ENCODE peak calls at places on chromosomes 6 and 20, in nine cellular contexts. J is sigmoid colon, U is A549, H is Peyer's patch, E is IMR-90, D is stomach, V is gastrocnemius medialis, Y is esophagus squamous epithelium, I is uterus. X is an unnamed sample.

GRCh38 chr6:127026247-127026646 is 92.2 kb upstream of the RSPO3 start:
- DNase-seq in U (peak), E (no peak), H (no peak), Y (no peak), J (no peak), I (no peak), D (no peak), V (no peak), X (no peak)

GRCh38 chr6:11921017-11921438 is 91.1 kb upstream of the HIVEP1 start:
- DNase-seq in E (peak), I (peak), V (peak), J (peak), H (peak), D (peak), Y (no peak), U (peak), X (peak)

GRCh38 chr6:43420012-43420411 is 7.3 kb upstream of the ABCC10 start:
- DNase-seq in H (no peak), E (no peak), U (no peak), V (no peak), J (no peak), Y (no peak), I (no peak), D (no peak), X (no peak)

GRCh38 chr6:81265106-81265505 is 487.4 kb downstream of the TENT5A start:
- DNase-seq in H (no peak), V (peak), J (peak), U (peak), E (peak), D (no peak), Y (no peak), I (peak), X (no peak)

GRCh38 chr20:35305682-35306556 is 13.7 kb upstream of the FAM83C start:
- DNase-seq in U (peak), V (peak), I (no peak), J (no peak), D (peak), E (peak), H (peak), Y (peak), X (peak)

GRCh38 chr6:40789143-40789764 is 202.1 kb upstream of the LRFN2 start:
- DNase-seq in E (no peak), Y (no peak), D (no peak), V (no peak), H (no peak), I (no peak), J (no peak), U (no peak), X (no peak)

GRCh38 chr6:71412559-71412958 is 123.9 kb downstream of the OGFRL1 start:
- DNase-seq in H (no peak), E (peak), V (peak), U (no peak), J (no peak), D (no peak), Y (no peak), I (no peak), X (no peak)

GRCh38 chr6:154457881-154458284 is 52.6 kb downstream of the CNKSR3 start:
- DNase-seq in Y (no peak), I (no peak), D (peak), J (no peak), V (no peak), U (no peak), E (no peak), H (no peak), X (no peak)

DNA sequence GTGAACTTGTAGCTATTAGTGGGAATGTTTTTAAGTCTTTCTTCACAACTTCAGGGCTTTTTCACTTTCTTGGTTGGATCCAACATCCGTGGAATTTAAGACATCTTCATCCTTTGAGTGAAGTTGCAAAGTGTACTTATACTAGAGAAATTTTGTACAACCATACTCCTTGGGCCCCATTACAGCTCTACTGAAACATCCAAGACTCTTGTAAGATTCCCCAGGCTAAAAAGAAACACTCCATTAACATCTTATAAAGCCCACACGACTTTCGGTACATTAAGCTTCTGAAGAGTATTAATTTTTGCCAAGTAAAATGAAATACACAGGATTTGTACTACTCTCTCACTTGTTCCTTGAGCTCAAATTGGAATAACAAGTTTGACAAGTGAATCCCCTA is 5.4 kb downstream of the PCNA start:
- DNase-seq in Y (no peak), D (no peak), E (no peak), I (no peak), V (no peak), H (no peak), J (no peak), U (no peak), X (no peak)
- H3K27ac ChIP-seq in Y (no peak), D (no peak), E (no peak), I (no peak), V (no peak), H (no peak), J (no peak), U (no peak), X (no peak)

GRCh38 chr6:69795469-69796080 is 1.2 kb downstream of the LMBRD1 start:
- DNase-seq in U (no peak), Y (no peak), J (no peak), D (no peak), V (no peak), I (no peak), E (no peak), H (no peak), X (no peak)

GRCh38 chr6:69796081-69796626 is 656 bp downstream of the LMBRD1 start:
- DNase-seq in D (peak), I (no peak), U (peak), J (no peak), Y (no peak), H (peak), E (peak), V (peak), X (peak)

GRCh38 chr6:69801225-69801624 is 4.4 kb upstream of the LMBRD1 start:
- DNase-seq in V (no peak), D (no peak), E (no peak), H (no peak), U (no peak), I (no peak), Y (no peak), J (no peak), X (no peak)

GRCh38 chr6:69792292-69792691 is 4.5 kb downstream of the LMBRD1 start:
- DNase-seq in H (no peak), I (no peak), E (no peak), D (no peak), V (peak), Y (no peak), J (no peak), U (no peak), X (peak)

GRCh38 chr6:69796627-69797390 is at the start of gene LMBRD1:
- DNase-seq in E (peak), I (peak), U (peak), Y (peak), J (peak), D (peak), H (peak), V (peak), X (peak)
- TF ChIP-seq POLR2A in E (peak), I (no peak), U (peak), Y (no peak), J (no peak), D (no peak), H (peak), V (no peak), X (no peak)

DNA sequence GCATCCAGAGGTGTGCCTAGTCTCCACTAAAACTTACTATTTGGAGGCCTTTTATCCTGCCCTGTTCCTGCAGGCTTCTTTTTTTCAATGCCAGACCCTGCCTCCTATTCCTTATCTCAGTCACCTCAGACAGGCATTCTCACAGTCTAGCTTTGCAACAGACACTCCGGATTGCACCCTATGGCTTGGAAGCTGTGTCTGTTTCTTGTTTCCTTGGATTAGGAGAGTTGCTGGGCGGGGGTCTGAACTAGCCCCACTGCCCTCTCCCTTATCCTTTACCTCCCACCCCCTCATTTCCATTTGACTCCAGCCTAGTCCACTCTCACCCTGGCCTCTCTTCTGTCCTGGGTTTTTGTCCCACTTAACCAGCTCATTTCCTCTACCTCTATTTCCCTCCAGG is 228.1 kb upstream of the CITED2 start:
- DNase-seq in V (no peak), D (no peak), Y (no peak), J (no peak), U (no peak), E (no peak), I (no peak), H (no peak), X (no peak)
- H3K27ac ChIP-seq in V (no peak), D (no peak), Y (no peak), J (no peak), U (no peak), E (no peak), I (no peak), H (no peak), X (no peak)

DNA sequence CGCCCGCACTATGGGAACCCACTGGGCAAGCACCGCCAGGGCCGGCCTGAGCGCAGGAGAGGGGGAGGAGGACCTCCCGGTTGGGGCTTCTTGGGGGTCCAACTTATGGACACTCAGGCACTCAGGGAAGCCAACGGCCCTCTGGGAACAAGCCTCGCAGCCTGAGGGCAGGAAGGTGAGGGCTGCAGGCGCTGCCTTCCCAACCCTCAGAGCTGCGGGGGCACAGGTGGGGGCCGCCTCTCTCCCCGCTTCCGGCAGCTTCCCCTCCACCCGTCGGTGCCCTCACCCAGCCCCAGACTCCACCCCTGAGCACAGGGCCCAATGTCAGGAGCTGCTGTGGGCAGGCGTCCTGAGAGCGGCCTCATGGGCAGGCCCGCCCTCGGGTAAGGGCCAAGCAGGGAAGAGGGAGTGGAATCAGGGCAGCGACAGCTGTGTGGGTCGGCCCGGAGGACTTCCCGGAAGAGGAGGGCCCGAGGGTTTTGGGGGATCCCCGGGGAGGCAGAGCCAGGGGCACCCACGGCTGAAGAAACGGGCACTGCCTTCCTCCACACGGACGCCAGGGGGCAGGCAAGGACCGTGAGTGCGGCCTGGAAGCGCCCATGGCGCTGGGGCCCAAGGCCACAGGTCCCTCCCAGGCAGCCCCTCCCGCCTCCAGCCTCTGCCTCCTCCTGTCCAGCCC is 488 bp upstream of the PTK6 start:
- DNase-seq in H (peak), Y (peak), D (peak), I (peak), E (peak), J (peak), U (peak), V (peak), X (peak)
- TF ChIP-seq POLR2A in H (peak), Y (no peak), D (peak), I (peak), E (peak), J (no peak), U (peak), V (no peak), X (no peak)

DNA sequence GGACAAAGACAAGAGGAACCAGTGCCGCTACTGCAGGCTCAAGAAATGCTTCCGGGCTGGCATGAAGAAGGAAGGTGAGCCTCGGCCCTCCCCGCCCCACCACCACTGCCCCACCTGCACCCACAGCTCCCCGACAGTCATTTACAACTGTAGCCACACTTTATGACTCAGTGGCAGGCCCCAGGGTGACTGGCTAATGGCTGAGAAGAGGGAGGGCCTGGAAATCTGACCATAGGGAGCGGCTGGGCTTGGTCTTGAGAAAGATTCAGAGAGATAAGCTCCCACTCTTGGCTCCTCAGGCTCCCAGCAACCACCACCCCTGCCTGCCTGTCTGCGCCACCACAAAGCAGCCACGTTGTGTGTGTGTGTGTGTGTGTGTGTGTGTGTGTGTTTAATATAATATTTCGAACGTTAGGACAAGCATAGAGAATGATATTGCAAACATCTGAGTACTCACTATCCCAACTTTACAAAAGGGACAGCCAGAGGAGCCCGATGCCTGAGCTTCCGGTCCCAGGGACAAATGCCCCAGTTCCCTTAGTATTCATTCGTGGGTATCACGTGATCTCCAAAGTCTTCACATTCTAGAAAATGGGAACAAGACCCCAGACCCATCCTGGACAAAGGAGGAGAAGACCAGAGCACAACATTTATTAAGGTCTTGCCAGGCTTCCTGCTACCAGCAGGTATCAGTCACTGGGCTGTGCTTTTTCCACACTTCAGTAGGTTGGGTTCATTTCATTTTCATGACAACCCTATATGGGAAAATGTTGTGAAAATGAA is 52.1 kb downstream of the HNF4A start:
- DNase-seq in H (peak), E (peak), J (no peak), Y (no peak), V (no peak), D (peak), I (no peak), U (peak), X (peak)
- H3K27ac ChIP-seq in H (peak), E (no peak), J (no peak), Y (peak), V (no peak), D (peak), I (no peak), U (peak), X (no peak)

GRCh38 chr6:45326698-45327417 is 1.3 kb upstream of the RUNX2 start:
- DNase-seq in I (no peak), E (no peak), U (no peak), Y (no peak), V (no peak), H (no peak), J (no peak), D (no peak), X (no peak)
- TF ChIP-seq POLR2A in I (no peak), E (no peak), U (no peak), Y (no peak), V (no peak), H (no peak), J (no peak), D (no peak), X (no peak)

GRCh38 chr20:53922901-53923314 is 147.5 kb downstream of the BCAS1 start:
- DNase-seq in J (no peak), V (no peak), D (no peak), U (no peak), Y (no peak), H (peak), I (no peak), E (no peak), X (peak)
- H3K27ac ChIP-seq in J (peak), V (peak), D (peak), U (peak), Y (peak), H (peak), I (peak), E (no peak), X (peak)

GRCh38 chr6:31574106-31575061 is 981 bp upstream of the TNF start:
- DNase-seq in J (no peak), D (no peak), Y (no peak), E (no peak), U (no peak), H (no peak), V (no peak), I (no peak), X (no peak)
- TF ChIP-seq POLR2A in J (no peak), D (no peak), Y (no peak), E (no peak), U (no peak), H (no peak), V (no peak), I (no peak), X (no peak)

GRCh38 chr6:16543491-16543890 is 217.8 kb downstream of the ATXN1 start:
- DNase-seq in J (no peak), U (no peak), V (no peak), D (no peak), Y (no peak), E (no peak), I (no peak), H (no peak), X (no peak)
- H3K27ac ChIP-seq in J (no peak), U (no peak), V (peak), D (no peak), Y (peak), E (no peak), I (no peak), H (no peak), X (no peak)

GRCh38 chr6:57174511-57174907 is 2.4 kb downstream of the BAG2 start:
- DNase-seq in Y (no peak), V (no peak), H (no peak), D (no peak), U (no peak), E (no peak), I (no peak), J (no peak), X (no peak)

GRCh38 chr6:57173056-57173885 is 1.1 kb downstream of the BAG2 start:
- DNase-seq in J (no peak), U (no peak), I (peak), D (no peak), H (peak), V (no peak), E (peak), Y (no peak), X (peak)

GRCh38 chr6:57173886-57174510 is 1.9 kb downstream of the BAG2 start:
- DNase-seq in V (no peak), I (no peak), J (no peak), U (peak), H (no peak), Y (no peak), E (peak), D (no peak), X (no peak)

GRCh38 chr6:57177545-57178225 is 5.6 kb downstream of the BAG2 start:
- DNase-seq in V (peak), D (no peak), J (peak), E (peak), Y (no peak), U (no peak), I (peak), H (peak), X (no peak)

GRCh38 chr6:57172136-57173055 is at the start of gene BAG2:
- DNase-seq in I (peak), V (peak), U (peak), D (peak), E (peak), Y (peak), J (peak), H (peak), X (peak)
- TF ChIP-seq POLR2A in I (peak), V (peak), U (peak), D (no peak), E (peak), Y (no peak), J (peak), H (peak), X (peak)